ENCODE peak calls at places on chromosomes 6 and 20, in six cellular contexts. V is activated CD4-positive, alpha-beta T cell treated with anti-CD3 and anti-CD28 coated beads for 36 hours; Y is glutamatergic neuron; H is GF-D8; X is EH; A is activated T-cell treated with anti-CD3 and anti-CD28 coated beads for 24 hours. N is an unnamed sample.
A peak's percentile ranks its signal among the peaks of the same experiment; 100 is the strongest.

GRCh38 chr20:21583486-21584168 is 69.8 kb upstream of the NKX2-2 start:
- DNase-seq in Y (no peak), A (no peak), H (no peak), V (no peak), X (no peak), N (no peak)

GRCh38 chr6:51844391-51844735 is 243.1 kb downstream of the PKHD1 start:
- DNase-seq in H (no peak), V (no peak), X (no peak), Y (no peak), A (no peak), N (peak; percentile 35)

GRCh38 chr6:37488464-37488863 is 11.2 kb downstream of the CCDC167 start:
- DNase-seq in Y (no peak), X (no peak), A (no peak), H (no peak), V (peak; percentile 68), N (no peak)

GRCh38 chr6:145878591-145879295 is 64.1 kb upstream of the FBXO30 start:
- DNase-seq in H (no peak), V (no peak), X (peak; percentile 78), A (no peak), Y (no peak), N (no peak)

GRCh38 chr6:50724381-50725124 is 11.2 kb downstream of the TFAP2D start:
- DNase-seq in V (no peak), A (no peak), X (no peak), H (no peak), Y (peak; percentile 38), N (peak; percentile 32)

GRCh38 chr6:35730745-35731413 is 6.0 kb upstream of the ARMC12 start:
- DNase-seq in A (no peak), V (no peak), X (no peak), H (no peak), Y (no peak), N (no peak)

GRCh38 chr20:2822073-2822472 is 5.9 kb downstream of the TMEM239 start:
- DNase-seq in X (peak; percentile 44), V (peak; percentile 50), A (peak; percentile 18), H (peak; percentile 12), Y (no peak), N (no peak)

GRCh38 chr6:168355716-168356522 is 36.3 kb upstream of the DACT2 start:
- DNase-seq in A (no peak), H (no peak), X (no peak), V (peak; percentile 69), Y (peak; percentile 82), N (peak; percentile 77)

GRCh38 chr6:33075568-33076405 is at the start of gene HLA-DPB1:
- DNase-seq in H (no peak), Y (no peak), A (no peak), V (peak; percentile 14), X (peak; percentile 68), N (no peak)

GRCh38 chr6:154319231-154319858 is 37.3 kb downstream of the IPCEF1 start:
- DNase-seq in X (peak; percentile 89), Y (no peak), H (no peak), A (no peak), V (no peak), N (peak; percentile 16)

GRCh38 chr20:444862-445426 is 17.4 kb downstream of the TBC1D20 start:
- DNase-seq in X (peak; percentile 97), H (no peak), Y (no peak), V (no peak), A (no peak), N (no peak)

GRCh38 chr20:62524486-62524885 is 48.7 kb upstream of the GATA5 start:
- DNase-seq in Y (no peak), H (no peak), X (no peak), A (no peak), V (no peak), N (no peak)

GRCh38 chr6:36123270-36124139 is 6.8 kb upstream of the MAPK13 start:
- DNase-seq in Y (peak; percentile 88), H (peak; percentile 25), V (peak; percentile 95), A (peak; percentile 84), X (peak; percentile 83), N (peak; percentile 76)

GRCh38 chr20:18372296-18372695 is 84.0 kb downstream of the ZNF133 start:
- DNase-seq in V (no peak), Y (no peak), X (no peak), H (no peak), A (no peak), N (no peak)

GRCh38 chr20:63703471-63703975 is 4.3 kb downstream of the ARFRP1 start:
- DNase-seq in H (no peak), X (no peak), V (peak; percentile 11), A (no peak), Y (no peak), N (no peak)

GRCh38 chr20:49979030-49979832 is 3.5 kb upstream of the SNAI1 start:
- DNase-seq in Y (peak; percentile 79), A (peak; percentile 66), X (peak; percentile 36), H (no peak), V (peak; percentile 77), N (peak; percentile 82)

GRCh38 chr20:9927224-9927623 is 88.3 kb upstream of the PAK5 start:
- DNase-seq in A (no peak), X (no peak), V (no peak), Y (no peak), H (no peak), N (no peak)

GRCh38 chr6:139925894-139926641 is 551.6 kb upstream of the CITED2 start:
- DNase-seq in H (no peak), Y (peak; percentile 65), A (no peak), X (peak; percentile 52), V (no peak), N (peak; percentile 15)

GRCh38 chr6:111625511-111626331 is 20.0 kb upstream of the TRAF3IP2 start:
- DNase-seq in A (no peak), H (no peak), Y (no peak), V (no peak), X (peak; percentile 73), N (no peak)